ENCODE peak calls at places on chromosomes 13 and 19, in four cellular contexts. R is PC-3, A is GM23248, B is HepG2. E is an unnamed sample.

GRCh38 chr19:19050731-19051130 is 13.1 kb upstream of the SLC25A42 start:
- DNase-seq in A (no peak), B (no peak), R (no peak), E (no peak)

GRCh38 chr13:33349996-33350826 is 64.7 kb upstream of the STARD13 start:
- DNase-seq in R (peak), B (no peak), A (peak), E (peak)

GRCh38 chr19:33734913-33735312 is 61.8 kb upstream of the KCTD15 start:
- DNase-seq in R (no peak), B (no peak), A (no peak), E (no peak)

GRCh38 chr19:16376649-16377048 is 52.0 kb downstream of the KLF2 start:
- DNase-seq in B (no peak), R (peak), A (peak), E (peak)

GRCh38 chr13:31786011-31786410 is 46.7 kb downstream of the RXFP2 start:
- DNase-seq in R (no peak), B (no peak), A (peak), E (no peak)

GRCh38 chr19:28905996-28906395 is 307.0 kb downstream of the UQCRFS1 start:
- DNase-seq in R (no peak), B (no peak), A (peak), E (no peak)

GRCh38 chr19:39037194-39037593 is 4.8 kb upstream of the FBXO27 start:
- DNase-seq in B (no peak), R (no peak), A (no peak), E (no peak)

GRCh38 chr19:36152061-36152885 is at the start of gene COX7A1:
- DNase-seq in A (peak), R (no peak), B (no peak), E (no peak)

GRCh38 chr19:10501971-10502523 is 1.1 kb downstream of the KEAP1 start:
- DNase-seq in R (peak), B (peak), A (peak), E (peak)

GRCh38 chr19:6866646-6867255 is 20.6 kb upstream of the ADGRE1 start:
- DNase-seq in R (peak), A (no peak), B (no peak), E (no peak)

GRCh38 chr13:98496966-98497365 is 79.9 kb downstream of the STK24 start:
- DNase-seq in A (no peak), B (no peak), R (no peak), E (no peak)

GRCh38 chr19:43784251-43784980 is 3.6 kb upstream of the KCNN4 start:
- DNase-seq in A (peak), B (no peak), R (peak), E (no peak)

GRCh38 chr13:48411281-48412099 is 1.4 kb downstream of the LPAR6 start:
- DNase-seq in R (peak), A (peak), B (no peak), E (peak)

GRCh38 chr13:28819748-28820098 is 416 bp upstream of the MTUS2 start:
- DNase-seq in A (peak), R (peak), B (peak), E (peak)

GRCh38 chr19:11377237-11377636 is 2.8 kb downstream of the SWSAP1 start:
- DNase-seq in R (peak), A (peak), B (no peak), E (no peak)

GRCh38 chr13:106372199-106373160 is 163.0 kb downstream of the EFNB2 start:
- DNase-seq in R (no peak), B (no peak), A (peak), E (no peak)

GRCh38 chr19:57803265-57803593 is 11.5 kb downstream of the ZNF552 start:
- DNase-seq in B (no peak), A (no peak), R (no peak), E (no peak)

GRCh38 chr13:39538826-39539555 is 64.0 kb downstream of the LHFPL6 start:
- DNase-seq in R (peak), A (peak), B (no peak), E (no peak)

GRCh38 chr13:44249439-44249838 is 124.2 kb upstream of the SERP2 start:
- DNase-seq in A (peak), B (no peak), R (peak), E (no peak)

GRCh38 chr19:19606021-19606420 is 12.5 kb downstream of the PBX4 start:
- DNase-seq in B (no peak), R (peak), A (no peak), E (no peak)

GRCh38 chr19:35253316-35254286 is 4.8 kb downstream of the LSR start:
- DNase-seq in R (no peak), B (peak), A (no peak), E (peak)

GRCh38 chr13:110045919-110046318 is 259.5 kb upstream of the IRS2 start:
- DNase-seq in A (no peak), R (no peak), B (no peak), E (no peak)

GRCh38 chr19:18203408-18203862 is 407 bp downstream of the RAB3A start:
- DNase-seq in R (peak), A (peak), B (no peak), E (peak)

GRCh38 chr19:54209748-54210494 is 9.3 kb downstream of the RPS9 start:
- DNase-seq in A (peak), B (peak), R (peak), E (peak)

GRCh38 chr19:55196803-55197202 is 12.5 kb downstream of the PTPRH start:
- DNase-seq in A (peak), B (no peak), R (no peak), E (peak)

GRCh38 chr13:42876270-42876714 is 94.9 kb downstream of the FAM216B start:
- DNase-seq in A (no peak), B (no peak), R (no peak), E (no peak)

GRCh38 chr13:44165172-44165894 is 208.3 kb upstream of the SERP2 start:
- DNase-seq in B (no peak), A (no peak), R (no peak), E (no peak)

GRCh38 chr19:9917322-9917721 is 19.0 kb downstream of the OLFM2 start:
- DNase-seq in A (peak), B (peak), R (peak), E (peak)

GRCh38 chr19:47447470-47448359 is 24.0 kb downstream of the SLC8A2 start:
- DNase-seq in A (peak), R (peak), B (peak), E (peak)
- TF ChIP-seq EZH2 in A (no peak), R (no peak), B (no peak), E (no peak)

GRCh38 chr19:42313096-42313839 is at the start of gene TMEM145:
- DNase-seq in R (no peak), B (no peak), A (peak), E (peak)
- TF ChIP-seq EZH2 in R (no peak), B (no peak), A (no peak), E (no peak)

GRCh38 chr19:47022541-47023447 is 3.2 kb downstream of the NPAS1 start:
- DNase-seq in R (no peak), A (no peak), B (no peak), E (no peak)

GRCh38 chr19:47022140-47022536 is 2.5 kb downstream of the NPAS1 start:
- DNase-seq in R (no peak), B (no peak), A (no peak), E (no peak)

GRCh38 chr19:47020132-47020805 is 632 bp downstream of the NPAS1 start:
- DNase-seq in R (no peak), B (no peak), A (peak), E (no peak)

GRCh38 chr19:47020992-47021496 is 1.4 kb downstream of the NPAS1 start:
- DNase-seq in R (no peak), B (no peak), A (peak), E (no peak)

GRCh38 chr19:47021536-47022139 is 2.0 kb downstream of the NPAS1 start:
- DNase-seq in R (no peak), A (peak), B (no peak), E (no peak)
- TF ChIP-seq EZH2 in R (peak), A (no peak), B (no peak), E (peak)

GRCh38 chr13:60135344-60135743 is 28.4 kb downstream of the DIAPH3 start:
- DNase-seq in B (no peak), A (no peak), R (no peak), E (no peak)
- TF ChIP-seq EZH2 in B (no peak), A (no peak), R (no peak), E (no peak)

DNA sequence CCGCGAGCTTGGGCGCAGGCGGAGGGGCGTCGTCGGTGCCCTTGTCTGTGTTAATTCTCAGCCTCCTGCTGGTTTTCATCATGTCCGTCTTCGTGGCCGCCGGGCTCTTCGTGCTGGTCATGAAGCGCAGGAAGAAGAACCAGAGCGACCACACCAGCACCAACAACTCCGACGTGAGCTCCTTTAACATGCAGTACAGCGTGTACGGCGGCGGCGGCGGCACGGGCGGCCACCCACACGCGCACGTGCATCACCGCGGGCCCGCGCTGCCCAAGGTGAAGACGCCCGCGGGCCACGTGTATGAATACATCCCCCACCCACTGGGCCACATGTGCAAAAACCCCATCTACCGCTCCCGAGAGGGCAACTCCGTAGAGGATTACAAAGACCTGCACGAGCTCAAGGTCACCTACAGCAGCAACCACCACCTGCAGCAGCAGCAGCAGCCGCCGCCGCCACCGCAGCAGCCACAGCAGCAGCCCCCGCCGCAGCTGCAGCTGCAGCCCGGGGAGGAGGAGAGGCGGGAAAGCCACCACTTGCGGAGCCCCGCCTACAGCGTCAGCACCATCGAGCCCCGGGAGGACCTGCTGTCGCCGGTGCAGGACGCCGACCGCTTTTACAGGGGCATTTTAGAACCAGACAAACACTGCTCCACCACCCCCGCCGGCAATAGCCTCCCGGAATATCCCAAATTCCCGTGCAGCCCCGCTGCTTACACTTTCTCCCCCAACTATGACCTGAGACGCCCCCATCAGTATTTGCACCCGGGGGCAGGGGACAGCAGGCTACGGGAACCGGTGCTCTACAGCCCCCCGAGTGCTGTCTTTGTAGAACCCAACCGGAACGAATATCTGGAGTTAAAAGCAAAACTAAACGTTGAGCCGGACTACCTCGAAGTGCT is 6.4 kb downstream of the SLITRK5 start:
- DNase-seq in R (peak), B (peak), A (peak), E (peak)
- TF ChIP-seq EZH2 in R (no peak), B (no peak), A (no peak), E (no peak)

GRCh38 chr19:49440439-49441209 is 703 bp downstream of the SLC17A7 start:
- DNase-seq in A (no peak), B (no peak), R (no peak), E (no peak)
- TF ChIP-seq EZH2 in A (peak), B (peak), R (peak), E (no peak)

GRCh38 chr19:484494-484893 is 11.8 kb upstream of the MADCAM1 start:
- DNase-seq in B (no peak), R (no peak), A (no peak), E (no peak)

GRCh38 chr19:483332-484072 is 12.8 kb upstream of the MADCAM1 start:
- DNase-seq in R (no peak), B (no peak), A (no peak), E (no peak)

GRCh38 chr19:482186-483041 is 13.9 kb upstream of the MADCAM1 start:
- DNase-seq in R (no peak), B (no peak), A (peak), E (no peak)

GRCh38 chr19:478236-478888 is 17.5 kb upstream of the SHC2 start:
- DNase-seq in A (no peak), R (no peak), B (no peak), E (no peak)

GRCh38 chr19:480016-480855 is 16.1 kb upstream of the MADCAM1 start:
- DNase-seq in B (peak), R (peak), A (peak), E (peak)
- TF ChIP-seq EZH2 in B (no peak), R (no peak), A (no peak), E (no peak)

DNA sequence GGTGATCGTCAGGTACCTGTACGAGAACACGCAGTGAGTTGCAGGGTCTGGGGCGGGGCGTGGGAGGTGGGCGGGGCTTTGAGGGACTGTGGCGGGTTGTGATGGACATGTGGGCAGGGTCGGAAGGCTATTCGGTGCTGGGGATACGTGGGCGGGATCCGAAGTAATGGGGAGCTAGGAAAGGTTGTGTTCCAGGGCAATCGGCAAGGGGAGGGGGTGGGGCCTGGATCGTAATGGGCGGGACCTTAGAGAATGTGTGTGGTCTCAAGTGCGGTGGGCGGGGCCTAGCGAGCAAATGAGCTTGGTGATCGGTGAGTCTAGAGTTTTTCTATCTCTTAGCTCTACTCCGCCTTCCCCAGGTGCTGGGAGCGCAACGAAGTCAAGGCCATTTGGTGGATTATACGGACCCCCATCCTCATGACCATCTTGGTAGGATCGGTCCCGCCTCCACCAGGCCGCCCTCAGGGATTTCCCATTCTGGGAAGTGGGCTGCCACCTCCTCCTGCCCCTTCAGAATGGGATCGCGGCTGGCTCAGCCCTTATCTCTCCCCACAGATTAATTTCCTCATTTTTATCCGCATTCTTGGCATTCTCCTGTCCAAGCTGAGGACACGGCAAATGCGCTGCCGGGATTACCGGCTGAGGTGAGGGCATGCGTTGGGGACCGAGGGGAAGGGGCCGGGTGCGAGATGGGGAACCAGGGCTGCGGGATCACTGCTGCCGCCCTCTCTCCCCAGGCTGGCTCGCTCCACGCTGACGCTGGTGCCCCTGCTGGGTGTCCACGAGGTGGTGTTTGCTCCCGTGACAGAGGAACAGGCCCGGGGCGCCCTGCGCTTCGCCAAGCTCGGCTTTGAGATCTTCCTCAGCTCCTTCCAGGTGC is 9.6 kb downstream of the GIPR start:
- DNase-seq in R (peak), A (peak), B (peak), E (peak)
- TF ChIP-seq EZH2 in R (no peak), A (no peak), B (no peak), E (no peak)